ENCODE peak calls at places on chromosomes 5 and 9, in six cellular contexts. G, J, E, R, L and I are unnamed samples.

GRCh38 chr5:33891731-33892418 is at the start of gene ADAMTS12:
- DNase-seq in E (peak; percentile 68), L (peak; percentile 77), R (no peak), J (peak; percentile 70), G (peak; percentile 86), I (no peak)

GRCh38 chr9:129023908-129024233 is 4.3 kb downstream of the SH3GLB2 start:
- DNase-seq in J (no peak), L (no peak), R (no peak), G (no peak), E (no peak), I (no peak)

GRCh38 chr9:93843396-93843795 is 111.8 kb downstream of the BARX1 start:
- DNase-seq in R (no peak), L (no peak), G (no peak), J (no peak), E (no peak), I (no peak)

GRCh38 chr5:119070578-119070827 is 384 bp upstream of the DMXL1 start:
- DNase-seq in J (no peak), R (no peak), L (no peak), G (no peak), E (no peak), I (no peak)

GRCh38 chr9:36037580-36038169 is 962 bp downstream of the RECK start:
- DNase-seq in R (peak; percentile 15), J (no peak), E (no peak), G (peak; percentile 44), L (no peak), I (no peak)

GRCh38 chr9:115135786-115136185 is 17.8 kb upstream of the TNC start:
- DNase-seq in G (peak; percentile 86), E (no peak), R (no peak), L (peak; percentile 74), J (no peak), I (no peak)

GRCh38 chr9:83707518-83707767 is 315 bp downstream of the UBQLN1 start:
- DNase-seq in J (no peak), E (peak; percentile 93), R (no peak), G (no peak), L (no peak), I (no peak)

GRCh38 chr5:124007675-124008398 is 495.9 kb downstream of the CSNK1G3 start:
- DNase-seq in R (no peak), J (no peak), E (no peak), G (peak; percentile 8), L (peak; percentile 4), I (no peak)

GRCh38 chr5:13019729-13020128 is 924.8 kb downstream of the DNAH5 start:
- DNase-seq in J (no peak), L (no peak), R (no peak), G (no peak), E (no peak), I (no peak)

GRCh38 chr5:65651144-65651543 is 26.3 kb downstream of the SHLD3 start:
- DNase-seq in R (no peak), E (no peak), G (no peak), J (no peak), L (no peak), I (no peak)

GRCh38 chr9:106179181-106179580 is 484.8 kb downstream of the TMEM38B start:
- DNase-seq in G (no peak), R (no peak), J (no peak), E (no peak), L (no peak), I (no peak)

GRCh38 chr5:133274597-133274935 is 222.8 kb downstream of the HSPA4 start:
- DNase-seq in R (no peak), G (no peak), J (no peak), E (no peak), L (no peak), I (no peak)

GRCh38 chr9:86586144-86586494 is 231.9 kb upstream of the TUT7 start:
- DNase-seq in R (no peak), G (no peak), L (no peak), E (no peak), J (no peak), I (no peak)

GRCh38 chr5:87022415-87022814 is 245.3 kb upstream of the RASA1 start:
- DNase-seq in G (no peak), R (no peak), L (no peak), E (no peak), J (no peak), I (no peak)

GRCh38 chr9:113309204-113309813 is 6.1 kb upstream of the RNF183 start:
- DNase-seq in J (no peak), G (peak; percentile 69), E (no peak), L (peak; percentile 59), R (peak; percentile 29), I (no peak)

GRCh38 chr9:81829201-81829882 is 98.9 kb upstream of the SPATA31D4 start:
- DNase-seq in J (no peak), E (no peak), L (peak; percentile 37), G (no peak), R (no peak), I (no peak)

GRCh38 chr5:101561018-101561417 is 657.9 kb upstream of the ST8SIA4 start:
- DNase-seq in E (no peak), R (no peak), L (no peak), G (no peak), J (no peak), I (no peak)

GRCh38 chr5:139488269-139488668 is 5.7 kb upstream of the STING1 start:
- DNase-seq in L (no peak), J (peak; percentile 39), G (no peak), R (no peak), E (peak; percentile 65), I (no peak)

GRCh38 chr5:167790462-167791260 is 500.8 kb upstream of the WWC1 start:
- DNase-seq in J (no peak), R (no peak), E (no peak), G (peak; percentile 73), L (peak; percentile 25), I (no peak)

GRCh38 chr5:123124495-123125171 is 35.6 kb downstream of the PRDM6 start:
- DNase-seq in L (no peak), G (peak; percentile 71), R (no peak), E (no peak), J (no peak), I (no peak)

GRCh38 chr9:35864695-35865255 is 5.4 kb downstream of the OR13J1 start:
- DNase-seq in L (no peak), R (no peak), E (no peak), G (no peak), J (no peak), I (no peak)

GRCh38 chr5:3099954-3100353 is 348.5 kb upstream of the IRX2 start:
- DNase-seq in L (no peak), R (no peak), J (no peak), E (no peak), G (no peak), I (no peak)

GRCh38 chr5:3103241-3103855 is 351.9 kb upstream of the IRX2 start:
- DNase-seq in E (no peak), R (no peak), L (no peak), G (no peak), J (no peak), I (no peak)

GRCh38 chr5:3100921-3101551 is 349.6 kb upstream of the IRX2 start:
- DNase-seq in L (no peak), E (no peak), R (no peak), J (no peak), G (no peak), I (no peak)

GRCh38 chr5:3102531-3102930 is 351.1 kb upstream of the IRX2 start:
- DNase-seq in L (no peak), G (no peak), E (no peak), R (no peak), J (no peak), I (no peak)

GRCh38 chr5:3101561-3101960 is 350.1 kb upstream of the IRX2 start:
- DNase-seq in G (no peak), L (no peak), J (no peak), E (no peak), R (no peak), I (no peak)
- H3K9me3 ChIP-seq in G (no peaks in the 10 kb centered on the region), L (peaks cover 26% of the 10 kb centered on the region), J (no peaks in the 10 kb centered on the region), E (no peaks in the 10 kb centered on the region), R (no peaks in the 10 kb centered on the region), I (no peaks in the 10 kb centered on the region)

DNA sequence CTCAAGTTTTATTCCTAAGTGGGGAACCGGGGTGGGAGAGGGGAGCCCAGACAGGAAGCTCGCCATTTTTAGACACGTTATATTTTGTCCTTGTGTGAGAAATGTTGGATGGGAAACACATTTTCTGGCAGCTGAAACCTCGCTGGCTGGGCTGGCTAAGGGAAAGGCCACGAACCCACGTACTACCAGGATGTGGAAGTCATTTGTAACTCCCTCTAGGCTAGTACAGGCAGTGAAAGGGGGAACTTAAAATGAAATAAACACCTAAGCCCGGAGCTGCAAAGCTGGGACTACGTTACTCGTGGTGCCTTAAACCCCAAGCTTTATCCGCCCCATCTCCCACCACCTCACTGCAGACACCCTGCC is 42.5 kb downstream of the TMEM174 start:
- DNase-seq in L (no peak), J (no peak), R (no peak), E (no peak), G (no peak), I (no peak)
- H3K27ac ChIP-seq in L (no peak overlapping the region), J (no peak overlapping the region), R (no peak overlapping the region), E (no peak overlapping the region), G (no peak overlapping the region), I (no peak overlapping the region)

DNA sequence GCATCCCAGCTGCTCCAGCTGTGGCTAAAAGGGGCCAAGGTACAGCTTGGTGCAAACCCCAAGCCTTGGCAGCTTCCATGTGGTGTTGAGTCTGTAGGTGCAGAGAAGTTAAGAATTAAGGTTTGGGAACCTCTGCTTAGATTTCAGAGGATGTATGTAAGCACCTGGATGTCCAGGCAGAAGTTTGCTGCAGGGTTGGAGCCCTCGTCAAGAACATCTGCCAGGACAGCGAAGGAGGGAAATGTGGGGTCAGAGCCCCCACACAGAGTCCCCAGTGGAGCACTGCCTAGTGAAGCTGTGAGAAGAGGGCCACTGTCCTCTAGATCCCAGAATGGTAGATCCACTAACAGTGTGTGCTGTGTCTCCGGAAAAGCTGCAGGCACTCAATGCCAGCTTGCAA is 236.2 kb upstream of the ADRA1B start:
- DNase-seq in E (no peak), J (no peak), R (no peak), G (no peak), L (no peak), I (no peak)
- H3K9me3 ChIP-seq in E (no peaks in the 10 kb centered on the region), J (no peaks in the 10 kb centered on the region), R (peaks cover 5% of the 10 kb centered on the region), G (no peaks in the 10 kb centered on the region), L (peaks cover 2% of the 10 kb centered on the region), I (peaks cover 27% of the 10 kb centered on the region)

DNA sequence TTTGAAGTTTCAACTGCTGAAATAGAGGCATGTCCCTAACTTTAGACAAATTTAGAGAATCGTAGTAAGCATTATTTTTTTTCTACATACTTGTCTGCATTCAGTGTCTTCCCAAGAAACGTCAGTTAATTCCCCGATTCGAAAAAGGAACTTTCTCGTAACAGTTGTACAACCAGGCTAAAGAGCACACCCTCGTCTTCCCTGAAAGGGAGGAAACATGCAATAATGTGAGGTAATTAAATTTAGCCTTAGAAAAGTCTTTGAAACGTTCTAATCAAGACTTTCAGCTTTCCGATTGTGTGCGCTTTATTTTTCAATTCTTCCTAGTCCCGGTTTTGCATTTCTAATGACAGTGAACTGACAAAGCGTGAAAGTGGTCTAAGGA is 362 bp upstream of the SLC1A3 start:
- DNase-seq in G (no peak), L (no peak), R (no peak), E (no peak), J (no peak), I (no peak)
- H3K27ac ChIP-seq in G (no peak overlapping the region), L (no peak overlapping the region), R (no peak overlapping the region), E (peak overlapping the region; percentile 88), J (peak overlapping the region; percentile 86), I (no peak overlapping the region)